ENCODE peak calls at places on chromosomes 13 and 19, in four cellular contexts. One of them, this sample, is unnamed.

GRCh38 chr13:106348032-106348431 is 187.4 kb downstream of the EFNB2 start:
- DNase-seq in neuronal stem cell: peak
- DNase-seq in IMR-90: peak
- DNase-seq in cardiac muscle cell: peak
- DNase-seq in this sample: peak

GRCh38 chr13:42720116-42720857 is 61.1 kb upstream of the FAM216B start:
- DNase-seq in neuronal stem cell: no peak
- DNase-seq in IMR-90: peak
- DNase-seq in cardiac muscle cell: no peak
- DNase-seq in this sample: no peak

GRCh38 chr13:76823969-76824368 is 62.2 kb downstream of the KCTD12 start:
- DNase-seq in IMR-90: no peak
- DNase-seq in neuronal stem cell: no peak
- DNase-seq in cardiac muscle cell: no peak
- DNase-seq in this sample: no peak

GRCh38 chr13:52454459-52454824 is 836 bp upstream of the CKAP2 start:
- DNase-seq in IMR-90: peak
- DNase-seq in neuronal stem cell: no peak
- DNase-seq in cardiac muscle cell: peak
- DNase-seq in this sample: peak

GRCh38 chr19:17680235-17680722 is 7.9 kb downstream of the UNC13A start:
- DNase-seq in IMR-90: peak
- DNase-seq in neuronal stem cell: no peak
- DNase-seq in cardiac muscle cell: peak
- DNase-seq in this sample: no peak

GRCh38 chr13:26895081-26895807 is 134.7 kb upstream of the GPR12 start:
- DNase-seq in cardiac muscle cell: no peak
- DNase-seq in neuronal stem cell: no peak
- DNase-seq in IMR-90: no peak
- DNase-seq in this sample: no peak

GRCh38 chr19:33802801-33803200 is 6.1 kb downstream of the KCTD15 start:
- DNase-seq in cardiac muscle cell: no peak
- DNase-seq in IMR-90: no peak
- DNase-seq in neuronal stem cell: no peak
- DNase-seq in this sample: no peak

GRCh38 chr13:57123660-57124059 is 17.1 kb upstream of the PRR20A start:
- DNase-seq in neuronal stem cell: no peak
- DNase-seq in cardiac muscle cell: no peak
- DNase-seq in IMR-90: no peak
- DNase-seq in this sample: no peak

GRCh38 chr13:46812398-46812797 is 15.4 kb upstream of the ESD start:
- DNase-seq in neuronal stem cell: no peak
- DNase-seq in IMR-90: no peak
- DNase-seq in cardiac muscle cell: no peak
- DNase-seq in this sample: no peak

GRCh38 chr19:49297403-49297802 is 27.6 kb downstream of the SLC6A16 start:
- DNase-seq in IMR-90: peak
- DNase-seq in cardiac muscle cell: no peak
- DNase-seq in neuronal stem cell: no peak
- DNase-seq in this sample: no peak

GRCh38 chr13:43757266-43757665 is 29.5 kb downstream of the ENOX1 start:
- DNase-seq in IMR-90: no peak
- DNase-seq in neuronal stem cell: no peak
- DNase-seq in cardiac muscle cell: no peak
- DNase-seq in this sample: no peak

GRCh38 chr13:35479691-35480090 is 3.2 kb upstream of the MAB21L1 start:
- DNase-seq in IMR-90: no peak
- DNase-seq in neuronal stem cell: no peak
- DNase-seq in cardiac muscle cell: no peak
- DNase-seq in this sample: no peak

GRCh38 chr19:51547397-51548212 is 16.1 kb upstream of the SIGLEC6 start:
- DNase-seq in neuronal stem cell: no peak
- DNase-seq in cardiac muscle cell: no peak
- DNase-seq in IMR-90: no peak
- DNase-seq in this sample: no peak

GRCh38 chr13:25137624-25137892 is 34.5 kb downstream of the AMER2 start:
- DNase-seq in cardiac muscle cell: no peak
- DNase-seq in neuronal stem cell: no peak
- DNase-seq in IMR-90: no peak
- DNase-seq in this sample: no peak

GRCh38 chr19:3509566-3509989 is 3.5 kb downstream of the FZR1 start:
- DNase-seq in neuronal stem cell: no peak
- DNase-seq in cardiac muscle cell: no peak
- DNase-seq in IMR-90: peak
- DNase-seq in this sample: no peak

GRCh38 chr13:112892759-112893569 is 76.0 kb upstream of the MCF2L start:
- DNase-seq in neuronal stem cell: peak
- DNase-seq in cardiac muscle cell: no peak
- DNase-seq in IMR-90: no peak
- DNase-seq in this sample: no peak

GRCh38 chr19:41265376-41266153 is 1.4 kb downstream of the HNRNPUL1 start:
- DNase-seq in cardiac muscle cell: peak
- DNase-seq in IMR-90: peak
- DNase-seq in neuronal stem cell: no peak
- DNase-seq in this sample: no peak

GRCh38 chr19:17797397-17798201 is 2.7 kb downstream of the B3GNT3 start:
- DNase-seq in IMR-90: no peak
- DNase-seq in neuronal stem cell: no peak
- DNase-seq in cardiac muscle cell: no peak
- DNase-seq in this sample: no peak

GRCh38 chr19:51976852-51977251 is 9.8 kb downstream of the ZNF350 start:
- DNase-seq in IMR-90: no peak
- DNase-seq in neuronal stem cell: no peak
- DNase-seq in cardiac muscle cell: no peak
- DNase-seq in this sample: no peak

GRCh38 chr13:74036373-74036772 is 97.8 kb downstream of the KLF12 start:
- DNase-seq in IMR-90: no peak
- DNase-seq in cardiac muscle cell: no peak
- DNase-seq in neuronal stem cell: no peak
- DNase-seq in this sample: no peak

GRCh38 chr13:75368167-75368566 is 113.8 kb downstream of the TBC1D4 start:
- DNase-seq in IMR-90: peak
- DNase-seq in cardiac muscle cell: no peak
- DNase-seq in neuronal stem cell: no peak
- DNase-seq in this sample: no peak

GRCh38 chr13:43831088-43831487 is 44.3 kb upstream of the ENOX1 start:
- DNase-seq in neuronal stem cell: no peak
- DNase-seq in cardiac muscle cell: no peak
- DNase-seq in IMR-90: peak
- DNase-seq in this sample: no peak

GRCh38 chr19:40344422-40344821 is 3.8 kb downstream of the C19orf47 start:
- DNase-seq in cardiac muscle cell: no peak
- DNase-seq in neuronal stem cell: no peak
- DNase-seq in IMR-90: no peak
- DNase-seq in this sample: no peak

GRCh38 chr13:50400930-50401553 is 385.8 kb downstream of the KCNRG start:
- DNase-seq in neuronal stem cell: no peak
- DNase-seq in IMR-90: peak
- DNase-seq in cardiac muscle cell: no peak
- DNase-seq in this sample: no peak

GRCh38 chr13:99407906-99408702 is 93.2 kb upstream of the TM9SF2 start:
- DNase-seq in cardiac muscle cell: no peak
- DNase-seq in neuronal stem cell: no peak
- DNase-seq in IMR-90: no peak
- DNase-seq in this sample: no peak

GRCh38 chr19:18364826-18365528 is 21.0 kb upstream of the GDF15 start:
- DNase-seq in IMR-90: peak
- DNase-seq in cardiac muscle cell: peak
- DNase-seq in neuronal stem cell: no peak
- DNase-seq in this sample: peak

GRCh38 chr13:23928985-23929384 is 31.7 kb upstream of the C1QTNF9B start:
- DNase-seq in cardiac muscle cell: no peak
- DNase-seq in neuronal stem cell: no peak
- DNase-seq in IMR-90: peak
- DNase-seq in this sample: no peak

GRCh38 chr19:37313335-37313627 is 57.6 kb upstream of the ZNF527 start:
- DNase-seq in cardiac muscle cell: no peak
- DNase-seq in neuronal stem cell: no peak
- DNase-seq in IMR-90: no peak
- DNase-seq in this sample: no peak

GRCh38 chr19:11480927-11481776 is at the start of gene ELAVL3:
- DNase-seq in neuronal stem cell: no peak
- DNase-seq in cardiac muscle cell: no peak
- DNase-seq in IMR-90: no peak
- DNase-seq in this sample: no peak

DNA sequence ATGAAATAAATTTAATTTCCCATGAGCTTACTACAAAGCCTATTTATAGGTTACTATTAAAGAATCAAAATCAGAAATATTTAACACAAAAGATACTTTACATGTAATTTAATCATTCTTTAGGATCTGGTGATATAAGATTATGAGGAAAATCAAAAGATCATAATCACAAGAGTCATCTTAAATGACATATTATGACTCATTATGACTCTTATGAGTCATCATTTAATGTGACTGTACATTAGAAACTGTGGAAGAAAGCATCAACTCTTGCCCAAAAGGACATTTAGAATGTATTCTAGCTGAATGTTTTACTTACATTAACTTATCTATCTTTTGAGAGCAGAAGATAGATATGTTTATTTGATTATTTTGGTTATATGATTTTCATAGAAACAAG is 458.6 kb downstream of the DCT start:
- DNase-seq in IMR-90: peak
- DNase-seq in neuronal stem cell: no peak
- DNase-seq in cardiac muscle cell: no peak
- DNase-seq in this sample: no peak
- H3K4me3 ChIP-seq in IMR-90: no peak
- H3K4me3 ChIP-seq in neuronal stem cell: no peak
- H3K4me3 ChIP-seq in cardiac muscle cell: no peak
- H3K4me3 ChIP-seq in this sample: no peak

DNA sequence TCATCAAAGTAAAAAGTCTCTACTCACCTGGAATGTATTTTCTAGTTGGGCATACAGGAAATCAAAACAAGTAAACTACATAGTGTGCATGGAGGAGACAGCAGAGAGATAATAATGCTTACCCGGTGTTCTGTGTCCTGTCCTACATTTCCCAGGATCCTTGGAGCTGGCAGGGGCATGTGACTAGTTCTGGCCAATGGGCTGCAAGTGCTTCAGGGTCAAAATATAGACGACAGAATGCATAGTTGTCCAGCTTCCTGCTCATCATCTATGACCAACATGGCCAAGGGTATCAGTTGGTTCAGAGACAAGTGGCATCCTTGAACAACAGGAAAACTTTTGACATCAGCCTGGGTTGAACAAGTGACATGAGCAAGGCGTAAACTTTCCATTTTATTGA is 8.5 kb downstream of the ZNF317 start:
- DNase-seq in neuronal stem cell: no peak
- DNase-seq in cardiac muscle cell: no peak
- DNase-seq in IMR-90: no peak
- DNase-seq in this sample: no peak
- H3K4me3 ChIP-seq in neuronal stem cell: no peak
- H3K4me3 ChIP-seq in cardiac muscle cell: no peak
- H3K4me3 ChIP-seq in IMR-90: no peak
- H3K4me3 ChIP-seq in this sample: no peak

GRCh38 chr19:12867120-12868099 is 13.8 kb downstream of the DNASE2 start:
- DNase-seq in cardiac muscle cell: peak
- DNase-seq in IMR-90: peak
- DNase-seq in neuronal stem cell: peak
- DNase-seq in this sample: peak
- H3K4me3 ChIP-seq in cardiac muscle cell: peak
- H3K4me3 ChIP-seq in IMR-90: peak
- H3K4me3 ChIP-seq in neuronal stem cell: peak
- H3K4me3 ChIP-seq in this sample: no peak

GRCh38 chr19:996051-996838 is 4.0 kb upstream of the GRIN3B start:
- DNase-seq in IMR-90: peak
- DNase-seq in cardiac muscle cell: no peak
- DNase-seq in neuronal stem cell: no peak
- DNase-seq in this sample: peak
- H3K4me3 ChIP-seq in IMR-90: peak
- H3K4me3 ChIP-seq in cardiac muscle cell: no peak
- H3K4me3 ChIP-seq in neuronal stem cell: no peak
- H3K4me3 ChIP-seq in this sample: peak

GRCh38 chr13:92661406-92661805 is 565.2 kb upstream of the GPC6 start:
- DNase-seq in neuronal stem cell: no peak
- DNase-seq in IMR-90: no peak
- DNase-seq in cardiac muscle cell: no peak
- DNase-seq in this sample: no peak
- H3K4me3 ChIP-seq in neuronal stem cell: no peak
- H3K4me3 ChIP-seq in IMR-90: no peak
- H3K4me3 ChIP-seq in cardiac muscle cell: no peak
- H3K4me3 ChIP-seq in this sample: no peak

DNA sequence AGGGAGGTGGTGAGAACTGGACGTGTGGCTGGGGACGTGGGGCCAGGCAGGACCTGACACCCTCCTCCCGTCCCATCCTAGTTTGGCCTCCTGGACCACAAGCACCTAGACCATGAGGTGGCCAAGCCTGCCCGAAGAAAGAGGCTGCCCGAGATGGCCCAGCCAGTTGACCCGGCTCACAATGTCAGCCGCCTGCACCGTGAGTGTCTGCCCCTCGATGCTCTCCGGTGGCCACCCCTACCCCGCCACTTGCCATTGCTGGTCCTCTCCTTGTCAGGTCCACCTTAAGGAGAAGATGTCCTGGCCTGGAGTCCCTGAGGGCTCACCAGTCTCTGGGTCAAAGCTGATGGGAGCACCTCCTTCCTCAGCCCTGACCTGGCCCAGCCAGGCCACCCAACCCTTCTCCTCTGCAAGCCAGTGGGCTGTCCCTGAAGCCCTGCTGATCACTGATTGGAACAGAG is 2.2 kb downstream of the ANGPTL4 start:
- DNase-seq in neuronal stem cell: no peak
- DNase-seq in IMR-90: no peak
- DNase-seq in cardiac muscle cell: no peak
- DNase-seq in this sample: no peak
- H3K4me3 ChIP-seq in neuronal stem cell: no peak
- H3K4me3 ChIP-seq in IMR-90: no peak
- H3K4me3 ChIP-seq in cardiac muscle cell: no peak
- H3K4me3 ChIP-seq in this sample: no peak

This sample was measured in HAP-1.